ENCODE peak calls at places on chromosomes 4 and X, in five cellular contexts. A, R, F, X and B are unnamed samples.

GRCh38 chr4:40986375-40986774 is 228.0 kb downstream of the APBB2 start:
- DNase-seq in A (no peak), R (no peak), F (no peak), X (no peak), B (no peak)

GRCh38 chr4:2798399-2799301 is 5.8 kb downstream of the SH3BP2 start:
- DNase-seq in A (peak), R (no peak), F (no peak), X (no peak), B (peak)

GRCh38 chr4:174210354-174210753 is 73.1 kb downstream of the FBXO8 start:
- DNase-seq in A (no peak), R (no peak), F (no peak), X (no peak), B (no peak)

GRCh38 chrX:19678941-19679340 is 163.6 kb upstream of the MAP3K15 start:
- DNase-seq in A (peak), R (no peak), F (no peak), X (no peak), B (no peak)

GRCh38 chrX:136691028-136691809 is 43.3 kb downstream of the CD40LG start:
- DNase-seq in A (peak), R (no peak), F (no peak), X (no peak), B (no peak)

GRCh38 chr4:146916479-146917076 is 29.1 kb downstream of the TTC29 start:
- DNase-seq in A (peak), R (no peak), F (peak), X (no peak), B (peak)

GRCh38 chr4:57044279-57044678 is 65.6 kb downstream of the POLR2B start:
- DNase-seq in A (peak), R (no peak), F (no peak), X (no peak), B (no peak)

GRCh38 chrX:69493766-69494165 is 10.4 kb upstream of the NALF2 start:
- DNase-seq in A (no peak), R (no peak), F (no peak), X (no peak), B (no peak)

GRCh38 chrX:149131780-149132179 is 373.3 kb downstream of the IDS start:
- DNase-seq in A (no peak), R (no peak), F (no peak), X (no peak), B (no peak)

GRCh38 chrX:39677987-39678840 is 419.5 kb downstream of the BCOR start:
- DNase-seq in A (no peak), R (no peak), F (no peak), X (no peak), B (no peak)

GRCh38 chr4:89661490-89661889 is 175.5 kb downstream of the SNCA start:
- DNase-seq in A (peak), R (no peak), F (no peak), X (no peak), B (no peak)